ENCODE peak calls at places on chromosomes 16 and 17, in six cellular contexts. I is mammary epithelial cell, X is GM12878, F is PC-3, J is tibial nerve, R is neural progenitor cell. Q is an unnamed sample.

GRCh38 chr16:79037429-79038373 is 562.8 kb downstream of the MAF start:
- DNase-seq in I (no peak), X (no peak), F (no peak), J (no peak), R (no peak), Q (no peak)

GRCh38 chr16:55487048-55487803 is 8.2 kb downstream of the MMP2 start:
- DNase-seq in I (no peak), X (no peak), F (no peak), J (no peak), R (no peak), Q (no peak)

GRCh38 chr17:5234645-5235576 is at the start of gene SCIMP:
- DNase-seq in I (no peak), X (peak; percentile 82), F (no peak), J (peak; percentile 21), R (no peak), Q (no peak)

GRCh38 chr16:79437764-79438728 is 162.5 kb downstream of the MAF start:
- DNase-seq in I (no peak), X (no peak), F (no peak), J (no peak), R (peak; percentile 71), Q (no peak)

GRCh38 chr16:46801428-46802049 is 29.4 kb downstream of the C16orf87 start:
- DNase-seq in I (no peak), X (no peak), F (peak; percentile 57), J (no peak), R (peak; percentile 39), Q (peak; percentile 69)

GRCh38 chr17:37147301-37147812 is 198.6 kb downstream of the AATF start:
- DNase-seq in I (peak; percentile 50), X (peak; percentile 27), F (peak; percentile 68), J (no peak), R (no peak), Q (peak; percentile 11)

GRCh38 chr17:19539841-19540311 is 6.2 kb downstream of the SLC47A1 start:
- DNase-seq in I (no peak), X (no peak), F (no peak), J (no peak), R (no peak), Q (no peak)

GRCh38 chr17:14871921-14872320 is 393.2 kb downstream of the PMP22 start:
- DNase-seq in I (peak; percentile 2), X (no peak), F (no peak), J (no peak), R (no peak), Q (no peak)

GRCh38 chr16:51155199-51155607 is 4.1 kb upstream of the SALL1 start:
- DNase-seq in I (no peak), X (no peak), F (no peak), J (no peak), R (peak; percentile 79), Q (no peak)

GRCh38 chr16:58500329-58501241 is 642 bp downstream of the NDRG4 start:
- DNase-seq in I (no peak), X (no peak), F (no peak), J (no peak), R (peak; percentile 52), Q (peak; percentile 37)

GRCh38 chr17:74569392-74570003 is 2.2 kb upstream of the CD300H start:
- DNase-seq in I (peak; percentile 100), X (no peak), F (peak; percentile 99), J (no peak), R (no peak), Q (no peak)

GRCh38 chr17:40532520-40533253 is 31.3 kb upstream of the TNS4 start:
- DNase-seq in I (no peak), X (no peak), F (no peak), J (peak; percentile 9), R (no peak), Q (peak; percentile 81)

GRCh38 chr17:76261421-76262215 is 3.5 kb upstream of the UBALD2 start:
- DNase-seq in I (no peak), X (no peak), F (peak; percentile 33), J (no peak), R (no peak), Q (no peak)

GRCh38 chr16:58339452-58339938 is 44.7 kb upstream of the PRSS54 start:
- DNase-seq in I (peak; percentile 40), X (no peak), F (peak; percentile 50), J (no peak), R (peak; percentile 51), Q (peak; percentile 44)

GRCh38 chr16:67979955-67980678 is at the start of gene DPEP3:
- DNase-seq in I (no peak), X (no peak), F (no peak), J (no peak), R (no peak), Q (peak; percentile 5)

GRCh38 chr16:51084074-51084928 is 66.8 kb downstream of the SALL1 start:
- DNase-seq in I (no peak), X (no peak), F (no peak), J (no peak), R (no peak), Q (no peak)

GRCh38 chr16:47519996-47520679 is 59.0 kb downstream of the PHKB start:
- DNase-seq in I (no peak), X (no peak), F (no peak), J (no peak), R (no peak), Q (no peak)

GRCh38 chr17:44900894-44901293 is 1.6 kb upstream of the EFTUD2 start:
- DNase-seq in I (peak; percentile 66), X (no peak), F (peak; percentile 76), J (no peak), R (no peak), Q (peak; percentile 95)

GRCh38 chr17:82243648-82244412 is 15.0 kb downstream of the SLC16A3 start:
- DNase-seq in I (no peak), X (no peak), F (peak; percentile 33), J (no peak), R (no peak), Q (peak; percentile 23)

GRCh38 chr17:67248291-67248690 is 3.3 kb upstream of the HELZ start:
- DNase-seq in I (peak; percentile 20), X (no peak), F (no peak), J (no peak), R (no peak), Q (no peak)

DNA sequence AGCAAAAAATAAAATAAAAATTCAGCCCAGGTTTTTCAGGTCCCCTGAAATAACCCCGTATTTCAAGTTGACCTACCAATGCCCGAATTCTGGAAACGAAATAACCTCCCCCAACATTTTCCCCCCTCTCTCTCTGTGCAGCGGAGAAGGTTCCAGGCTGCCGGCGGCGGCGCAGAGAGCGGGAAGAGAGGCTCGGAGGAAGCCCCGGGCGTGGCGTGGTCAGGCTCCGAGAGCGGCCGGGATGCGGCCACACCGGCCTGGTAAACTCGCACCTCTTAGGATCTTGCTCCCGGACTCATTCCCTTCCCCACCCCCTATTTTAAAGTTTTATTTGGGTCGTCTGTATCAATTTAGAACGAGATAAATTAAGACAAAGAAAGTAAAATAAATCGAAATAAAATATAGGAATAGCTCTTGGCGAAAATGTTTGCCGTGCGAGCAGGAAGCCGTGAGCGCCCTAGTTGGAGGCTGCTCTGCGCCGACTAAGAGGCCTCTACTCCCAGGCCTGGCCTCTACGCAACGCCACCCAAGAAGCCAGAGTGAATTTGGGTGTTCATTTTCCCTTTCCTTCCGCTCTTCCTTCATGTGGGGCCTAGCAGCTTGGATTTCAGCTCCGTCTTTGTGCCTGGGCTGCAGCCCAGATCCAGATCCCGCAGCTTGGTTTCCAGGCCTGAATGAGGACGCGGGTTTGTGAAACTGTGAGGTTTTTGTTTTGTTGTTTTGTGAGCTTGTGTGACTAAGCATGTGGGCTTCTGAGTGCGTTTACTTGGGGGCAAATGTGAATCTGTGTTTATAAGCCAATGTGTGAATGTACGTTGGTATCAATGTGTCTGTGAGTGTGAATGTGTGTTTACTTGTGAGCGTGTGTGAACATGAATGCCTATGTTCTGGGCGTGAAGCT is 1.5 kb upstream of the HOXB6 start:
- DNase-seq in I (no peak), X (no peak), F (no peak), J (no peak), R (peak; percentile 48), Q (no peak)
- H3K4me1 ChIP-seq in I (peaks cover 16% of the 10 kb centered on the region), X (peaks cover 5% of the 10 kb centered on the region), F (peaks cover 20% of the 10 kb centered on the region), J (peaks cover 9% of the 10 kb centered on the region), R (no peaks in the 10 kb centered on the region), Q (no peaks in the 10 kb centered on the region)

DNA sequence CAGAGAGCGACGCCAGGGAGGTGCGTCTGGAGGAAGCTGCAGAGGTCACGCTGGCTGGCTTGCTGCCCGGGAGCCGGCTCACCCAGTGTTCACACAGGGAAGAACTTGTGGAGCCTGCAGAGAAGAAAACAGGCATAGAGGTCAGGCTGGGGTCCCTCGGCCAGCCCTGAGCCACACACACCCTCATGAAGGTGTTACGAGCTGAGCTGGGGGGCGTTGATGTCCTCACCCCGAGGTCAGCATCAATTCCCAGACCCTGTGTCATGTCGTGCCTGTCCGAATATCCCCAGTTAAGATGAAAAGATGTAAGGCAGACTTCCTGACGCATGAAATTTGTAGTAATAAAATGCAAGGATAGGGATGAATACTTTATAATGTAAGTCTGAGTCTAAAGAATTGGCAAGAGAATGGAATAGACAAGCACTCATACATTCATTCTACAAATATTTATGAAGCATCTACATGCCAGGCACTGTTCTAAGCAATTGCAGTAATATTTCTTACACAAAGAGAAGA is 77.1 kb downstream of the USP31 start:
- DNase-seq in I (peak; percentile 82), X (no peak), F (peak; percentile 29), J (peak; percentile 49), R (no peak), Q (peak; percentile 82)
- H3K27ac ChIP-seq in I (peak overlapping the region; percentile 93), X (no peak overlapping the region), F (no peak overlapping the region), J (no peak overlapping the region), R (no peak overlapping the region), Q (no peak overlapping the region)

GRCh38 chr17:28554565-28554964 is 2.1 kb upstream of the UNC119 start:
- DNase-seq in I (no peak), X (no peak), F (no peak), J (no peak), R (no peak), Q (no peak)
- TF ChIP-seq CTCF in I (peak; percentile 32), X (no peak), F (no peak), J (no peak), R (no peak), Q (no peak)

GRCh38 chr17:77444653-77445029 is 303.9 kb downstream of the SEC14L1 start:
- DNase-seq in I (no peak), X (peak; percentile 81), F (no peak), J (no peak), R (no peak), Q (no peak)

GRCh38 chr17:77449373-77449907 is 308.7 kb downstream of the SEC14L1 start:
- DNase-seq in I (no peak), X (no peak), F (no peak), J (no peak), R (no peak), Q (no peak)

GRCh38 chr17:77445908-77446535 is 305.3 kb downstream of the SEC14L1 start:
- DNase-seq in I (no peak), X (no peak), F (no peak), J (no peak), R (no peak), Q (peak; percentile 79)

GRCh38 chr17:77445030-77445907 is 304.5 kb downstream of the SEC14L1 start:
- DNase-seq in I (no peak), X (peak; percentile 92), F (no peak), J (peak; percentile 71), R (no peak), Q (peak; percentile 84)

DNA sequence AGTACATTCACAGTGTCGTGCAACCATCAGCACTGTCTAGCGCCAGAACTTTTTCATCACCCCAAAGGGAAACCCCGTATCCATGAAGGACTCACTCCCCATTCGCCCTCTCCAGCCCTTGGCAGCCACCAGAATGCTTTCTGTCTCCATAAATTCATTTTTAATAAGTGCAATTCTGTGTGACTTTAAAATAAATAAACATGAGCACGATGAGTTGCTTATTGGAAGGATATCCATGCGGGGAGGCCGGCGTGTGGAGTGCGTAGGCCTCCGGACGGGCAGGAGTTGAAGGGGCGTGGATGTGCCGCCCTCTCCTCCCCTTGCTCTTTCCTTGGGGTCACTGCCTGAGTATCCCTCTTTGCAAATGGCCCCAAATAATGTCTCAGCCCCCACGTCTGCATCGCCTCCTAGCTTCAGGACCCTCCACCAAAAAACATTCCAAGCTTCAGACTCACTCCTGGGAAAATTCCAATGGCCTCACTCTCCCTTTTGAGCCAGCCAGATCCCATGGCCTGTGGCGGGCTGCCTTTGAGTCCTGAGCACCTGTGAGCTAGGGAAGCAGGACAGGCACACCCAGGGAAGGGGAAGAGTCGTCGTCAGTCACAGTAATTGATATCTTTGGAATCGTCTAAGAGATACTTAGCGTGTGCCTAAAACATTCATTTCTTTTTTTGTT is 306.3 kb downstream of the SEC14L1 start:
- DNase-seq in I (no peak), X (no peak), F (no peak), J (no peak), R (no peak), Q (no peak)
- H3K4me1 ChIP-seq in I (peaks cover 46% of the 10 kb centered on the region), X (peaks cover 74% of the 10 kb centered on the region), F (peaks cover 19% of the 10 kb centered on the region), J (peaks cover 80% of the 10 kb centered on the region), R (peaks cover 22% of the 10 kb centered on the region), Q (peaks cover 23% of the 10 kb centered on the region)